ENCODE peak calls at places on chromosome 2, in four cellular contexts. One of them, this sample, is unnamed.

GRCh38 chr2:176536739-176537138 is 267.5 kb downstream of the MTX2 start:
- DNase-seq in HepG2: no peak
- DNase-seq in K562: no peak
- DNase-seq in HCT116: no peak
- DNase-seq in this sample: no peak

GRCh38 chr2:12587228-12587627 is 129.5 kb upstream of the TRIB2 start:
- DNase-seq in HCT116: no peak
- DNase-seq in HepG2: no peak
- DNase-seq in K562: peak; percentile 23
- DNase-seq in this sample: no peak

GRCh38 chr2:28810384-28811285 is at the start of gene SPDYA:
- DNase-seq in K562: no peak
- DNase-seq in HepG2: no peak
- DNase-seq in HCT116: no peak
- DNase-seq in this sample: no peak

GRCh38 chr2:37796481-37796880 is 125.0 kb upstream of the CDC42EP3 start:
- DNase-seq in HCT116: no peak
- DNase-seq in HepG2: no peak
- DNase-seq in K562: no peak
- DNase-seq in this sample: no peak

GRCh38 chr2:233075141-233075965 is 15.2 kb downstream of the INPP5D start:
- DNase-seq in HepG2: peak; percentile 39
- DNase-seq in K562: no peak
- DNase-seq in HCT116: no peak
- DNase-seq in this sample: no peak

GRCh38 chr2:176637497-176638166 is 368.4 kb downstream of the MTX2 start:
- DNase-seq in HCT116: no peak
- DNase-seq in HepG2: no peak
- DNase-seq in K562: no peak
- DNase-seq in this sample: no peak

GRCh38 chr2:71282493-71282892 is 49.1 kb upstream of the ZNF638 start:
- DNase-seq in HepG2: peak; percentile 45
- DNase-seq in HCT116: no peak
- DNase-seq in K562: peak; percentile 8
- DNase-seq in this sample: peak; percentile 10

GRCh38 chr2:204453730-204454167 is 91.5 kb upstream of the PARD3B start:
- DNase-seq in HepG2: no peak
- DNase-seq in HCT116: no peak
- DNase-seq in K562: no peak
- DNase-seq in this sample: no peak

GRCh38 chr2:160440888-160441287 is 52.7 kb downstream of the RBMS1 start:
- DNase-seq in HCT116: no peak
- DNase-seq in K562: no peak
- DNase-seq in HepG2: no peak
- DNase-seq in this sample: no peak

GRCh38 chr2:148640767-148641166 is 3.8 kb upstream of the EPC2 start:
- DNase-seq in HCT116: no peak
- DNase-seq in HepG2: peak; percentile 24
- DNase-seq in K562: peak; percentile 37
- DNase-seq in this sample: no peak

GRCh38 chr2:144426981-144427479 is 92.9 kb downstream of the ZEB2 start:
- DNase-seq in HCT116: no peak
- DNase-seq in K562: no peak
- DNase-seq in HepG2: peak; percentile 82
- DNase-seq in this sample: no peak

GRCh38 chr2:26522325-26523120 is 44.6 kb upstream of the OTOF start:
- DNase-seq in HCT116: no peak
- DNase-seq in K562: no peak
- DNase-seq in HepG2: no peak
- DNase-seq in this sample: no peak

GRCh38 chr2:143259368-143259958 is 130.2 kb downstream of the ARHGAP15 start:
- DNase-seq in HCT116: peak; percentile 51
- DNase-seq in K562: peak; percentile 73
- DNase-seq in HepG2: peak; percentile 63
- DNase-seq in this sample: peak; percentile 50

GRCh38 chr2:237791977-237792727 is 6.4 kb upstream of the RBM44 start:
- DNase-seq in K562: no peak
- DNase-seq in HCT116: no peak
- DNase-seq in HepG2: peak; percentile 77
- DNase-seq in this sample: no peak

GRCh38 chr2:118907759-118908158 is 34.2 kb upstream of the MARCO start:
- DNase-seq in HCT116: no peak
- DNase-seq in K562: no peak
- DNase-seq in HepG2: no peak
- DNase-seq in this sample: no peak

GRCh38 chr2:2291500-2292260 is 39.4 kb downstream of the MYT1L start:
- DNase-seq in HepG2: no peak
- DNase-seq in HCT116: no peak
- DNase-seq in K562: no peak
- DNase-seq in this sample: no peak

GRCh38 chr2:33617989-33618388 is 18.9 kb upstream of the FAM98A start:
- DNase-seq in K562: peak; percentile 23
- DNase-seq in HepG2: no peak
- DNase-seq in HCT116: no peak
- DNase-seq in this sample: no peak

GRCh38 chr2:113233593-113234550 is 44.8 kb downstream of the PAX8 start:
- DNase-seq in HCT116: no peak
- DNase-seq in K562: peak; percentile 73
- DNase-seq in HepG2: peak; percentile 32
- DNase-seq in this sample: no peak

GRCh38 chr2:141242008-141242407 is 888.8 kb downstream of the LRP1B start:
- DNase-seq in HCT116: no peak
- DNase-seq in K562: no peak
- DNase-seq in HepG2: no peak
- DNase-seq in this sample: no peak

GRCh38 chr2:205822578-205822977 is 140.3 kb downstream of the NRP2 start:
- DNase-seq in K562: no peak
- DNase-seq in HCT116: no peak
- DNase-seq in HepG2: no peak
- DNase-seq in this sample: no peak

GRCh38 chr2:3492951-3493609 is 26.3 kb downstream of the ADI1 start:
- DNase-seq in K562: no peak
- DNase-seq in HCT116: no peak
- DNase-seq in HepG2: peak; percentile 64
- DNase-seq in this sample: no peak

GRCh38 chr2:56077352-56077915 is 106.4 kb upstream of the CCDC85A start:
- DNase-seq in HepG2: peak; percentile 49
- DNase-seq in K562: peak; percentile 53
- DNase-seq in HCT116: peak; percentile 39
- DNase-seq in this sample: no peak

GRCh38 chr2:153101187-153101586 is 377.4 kb downstream of the RPRM start:
- DNase-seq in K562: no peak
- DNase-seq in HepG2: peak; percentile 23
- DNase-seq in HCT116: no peak
- DNase-seq in this sample: no peak

GRCh38 chr2:217685255-217685605 is 317.6 kb downstream of the TNS1 start:
- DNase-seq in HepG2: peak; percentile 65
- DNase-seq in HCT116: peak; percentile 26
- DNase-seq in K562: no peak
- DNase-seq in this sample: no peak

GRCh38 chr2:24421668-24422067 is 61.3 kb upstream of the ITSN2 start:
- DNase-seq in HCT116: peak; percentile 48
- DNase-seq in HepG2: peak; percentile 52
- DNase-seq in K562: peak; percentile 81
- DNase-seq in this sample: no peak

GRCh38 chr2:111122631-111123421 is 2.1 kb downstream of the BCL2L11 start:
- DNase-seq in HCT116: no peak
- DNase-seq in K562: peak; percentile 66
- DNase-seq in HepG2: peak; percentile 75
- DNase-seq in this sample: no peak

DNA sequence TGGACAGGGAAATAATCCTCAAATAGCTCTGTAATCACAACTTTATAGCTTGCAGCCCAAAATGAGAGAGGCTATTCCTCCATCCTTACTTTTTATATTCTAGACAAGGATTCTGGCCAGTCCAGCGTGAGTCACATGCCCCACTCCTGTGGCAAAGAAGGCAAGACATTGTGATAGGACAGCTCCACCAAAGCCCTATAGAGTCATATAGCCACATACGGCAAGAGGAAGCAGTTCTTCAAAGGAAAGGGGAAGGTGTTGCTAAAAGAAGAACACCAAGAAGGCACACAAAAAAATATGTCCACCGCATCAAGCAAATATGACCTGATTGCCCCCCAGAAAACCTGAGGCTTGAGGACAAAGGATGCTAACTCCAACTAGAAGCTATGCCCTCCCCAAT is 3.4 kb upstream of the GFPT1 start:
- DNase-seq in K562: no peak
- DNase-seq in HepG2: no peak
- DNase-seq in HCT116: no peak
- DNase-seq in this sample: no peak
- TF ChIP-seq TCF7L2 in K562: no peak
- TF ChIP-seq TCF7L2 in HepG2: no peak
- TF ChIP-seq TCF7L2 in HCT116: no peak
- TF ChIP-seq TCF7L2 in this sample: no peak

GRCh38 chr2:162929571-162929970 is 91.0 kb upstream of the KCNH7 start:
- DNase-seq in HepG2: no peak
- DNase-seq in HCT116: no peak
- DNase-seq in K562: no peak
- DNase-seq in this sample: no peak
- TF ChIP-seq TCF7L2 in HepG2: no peak
- TF ChIP-seq TCF7L2 in HCT116: no peak
- TF ChIP-seq TCF7L2 in K562: no peak
- TF ChIP-seq TCF7L2 in this sample: no peak

GRCh38 chr2:62489702-62490101 is 16.3 kb downstream of the TMEM17 start:
- DNase-seq in K562: no peak
- DNase-seq in HCT116: no peak
- DNase-seq in HepG2: peak; percentile 49
- DNase-seq in this sample: no peak

GRCh38 chr2:62485780-62486765 is 19.9 kb downstream of the TMEM17 start:
- DNase-seq in HCT116: no peak
- DNase-seq in K562: no peak
- DNase-seq in HepG2: peak; percentile 71
- DNase-seq in this sample: no peak

GRCh38 chr2:62492048-62492447 is 13.9 kb downstream of the TMEM17 start:
- DNase-seq in HCT116: no peak
- DNase-seq in HepG2: peak; percentile 44
- DNase-seq in K562: no peak
- DNase-seq in this sample: no peak

GRCh38 chr2:62489162-62489561 is 16.8 kb downstream of the TMEM17 start:
- DNase-seq in HCT116: no peak
- DNase-seq in K562: no peak
- DNase-seq in HepG2: no peak
- DNase-seq in this sample: no peak
- TF ChIP-seq TCF7L2 in HCT116: no peak
- TF ChIP-seq TCF7L2 in K562: no peak
- TF ChIP-seq TCF7L2 in HepG2: no peak
- TF ChIP-seq TCF7L2 in this sample: no peak

DNA sequence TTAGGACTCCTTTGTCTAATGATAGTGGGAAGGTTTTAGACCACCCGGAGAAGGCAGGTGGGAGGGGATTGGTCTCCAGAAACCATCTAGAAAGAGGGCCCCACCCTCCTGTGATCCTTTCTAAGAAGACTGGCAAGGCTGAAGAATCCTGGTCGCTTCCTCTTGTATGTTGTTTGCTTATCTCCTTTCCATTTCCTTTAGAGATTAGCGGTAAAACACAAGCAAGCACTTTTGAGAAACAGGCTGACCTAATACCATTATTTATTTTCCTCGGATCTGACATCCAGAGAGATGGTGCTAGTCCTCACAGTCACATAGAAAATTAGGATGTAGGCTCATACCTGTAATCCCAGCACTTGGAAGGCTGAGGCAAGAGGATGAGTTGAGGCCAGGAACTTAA is 45.2 kb upstream of the SPRED2 start:
- DNase-seq in K562: peak; percentile 17
- DNase-seq in HepG2: no peak
- DNase-seq in HCT116: no peak
- DNase-seq in this sample: no peak
- TF ChIP-seq TCF7L2 in K562: no peak
- TF ChIP-seq TCF7L2 in HepG2: no peak
- TF ChIP-seq TCF7L2 in HCT116: no peak
- TF ChIP-seq TCF7L2 in this sample: no peak

DNA sequence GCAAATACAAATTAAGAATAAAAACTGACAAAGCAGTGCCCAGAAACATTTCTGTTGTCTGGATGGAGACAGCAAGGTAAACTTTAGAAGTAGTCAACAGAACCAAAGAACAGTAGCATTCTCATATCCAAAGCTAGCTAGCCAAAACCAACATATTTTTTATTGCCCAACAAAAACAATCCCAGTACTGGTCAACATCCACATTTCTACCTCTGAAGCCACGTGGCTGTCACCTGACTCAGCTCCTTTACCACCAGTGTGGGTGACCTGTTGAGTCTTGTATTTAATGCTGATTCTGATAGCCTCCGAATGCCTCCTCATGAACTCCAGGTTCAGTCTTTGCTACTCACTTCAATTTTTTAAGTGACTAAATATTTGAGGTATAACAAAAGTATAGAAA is 43.1 kb downstream of the ANTXR1 start:
- DNase-seq in K562: no peak
- DNase-seq in HepG2: no peak
- DNase-seq in HCT116: no peak
- DNase-seq in this sample: no peak
- TF ChIP-seq TCF7L2 in K562: no peak
- TF ChIP-seq TCF7L2 in HepG2: no peak
- TF ChIP-seq TCF7L2 in HCT116: no peak
- TF ChIP-seq TCF7L2 in this sample: no peak

GRCh38 chr2:212539145-212539880 is 711 bp upstream of the ERBB4 start:
- DNase-seq in HepG2: no peak
- DNase-seq in HCT116: no peak
- DNase-seq in K562: no peak
- DNase-seq in this sample: no peak
- TF ChIP-seq TCF7L2 in HepG2: no peak
- TF ChIP-seq TCF7L2 in HCT116: no peak
- TF ChIP-seq TCF7L2 in K562: no peak
- TF ChIP-seq TCF7L2 in this sample: no peak

DNA sequence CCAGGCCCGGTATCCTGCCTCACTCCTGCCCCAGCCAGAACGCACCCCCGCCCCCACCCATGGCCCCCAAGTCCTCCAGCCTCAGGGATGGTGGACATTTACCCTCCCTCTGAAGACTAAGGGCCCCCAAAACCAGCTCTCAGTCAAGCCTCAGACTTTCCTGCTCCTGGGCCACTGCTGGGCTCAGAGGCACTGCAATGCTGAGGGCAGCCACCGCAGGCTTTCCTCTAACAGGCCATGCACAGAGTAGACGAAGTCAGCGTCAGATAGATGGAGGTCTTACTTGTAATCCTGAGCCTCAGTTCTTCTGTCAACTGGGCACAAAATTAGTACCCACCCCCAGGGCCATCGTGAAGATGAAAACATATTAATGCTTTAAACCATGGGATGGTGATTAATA is 92.6 kb downstream of the TTC32 start:
- DNase-seq in K562: no peak
- DNase-seq in HCT116: no peak
- DNase-seq in HepG2: no peak
- DNase-seq in this sample: no peak
- TF ChIP-seq TCF7L2 in K562: no peak
- TF ChIP-seq TCF7L2 in HCT116: no peak
- TF ChIP-seq TCF7L2 in HepG2: no peak
- TF ChIP-seq TCF7L2 in this sample: no peak

GRCh38 chr2:107635883-107636282 is 190.8 kb upstream of the RGPD4 start:
- DNase-seq in HCT116: no peak
- DNase-seq in HepG2: no peak
- DNase-seq in K562: no peak
- DNase-seq in this sample: no peak

GRCh38 chr2:107634172-107634571 is 192.5 kb upstream of the RGPD4 start:
- DNase-seq in K562: no peak
- DNase-seq in HepG2: no peak
- DNase-seq in HCT116: no peak
- DNase-seq in this sample: no peak

GRCh38 chr2:107627926-107628325 is 198.8 kb upstream of the RGPD4 start:
- DNase-seq in K562: no peak
- DNase-seq in HCT116: no peak
- DNase-seq in HepG2: no peak
- DNase-seq in this sample: no peak

GRCh38 chr2:107633580-107634147 is 193.0 kb upstream of the RGPD4 start:
- DNase-seq in HepG2: no peak
- DNase-seq in HCT116: no peak
- DNase-seq in K562: peak; percentile 49
- DNase-seq in this sample: no peak
- TF ChIP-seq TCF7L2 in HepG2: no peak
- TF ChIP-seq TCF7L2 in HCT116: no peak
- TF ChIP-seq TCF7L2 in K562: no peak
- TF ChIP-seq TCF7L2 in this sample: no peak